ENCODE peak calls at places on chromosomes 2 and 18, in six cellular contexts. K is AG08396, P is MCF 10A, I is NCI-H2107, B is D721Med, L is endothelial cell. E is an unnamed sample.

GRCh38 chr2:181305151-181306123 is 151.7 kb upstream of the ITGA4 start:
- DNase-seq in K (no peak), P (no peak), I (no peak), B (no peak), L (no peak), E (no peak)

GRCh38 chr18:59892123-59892522 is 7.7 kb upstream of the PMAIP1 start:
- DNase-seq in K (no peak), P (no peak), I (no peak), B (no peak), L (no peak), E (no peak)

GRCh38 chr2:136714452-136714951 is 50.8 kb upstream of the THSD7B start:
- DNase-seq in K (no peak), P (no peak), I (no peak), B (no peak), L (no peak), E (no peak)

GRCh38 chr2:156434461-156435291 is 1.5 kb upstream of the GPD2 start:
- DNase-seq in K (no peak), P (no peak), I (no peak), B (no peak), L (no peak), E (no peak)

GRCh38 chr2:275457-275856 is 10.7 kb downstream of the ACP1 start:
- DNase-seq in K (no peak), P (no peak), I (no peak), B (no peak), L (no peak), E (no peak)

GRCh38 chr2:241190291-241190981 is 2.0 kb downstream of the ANO7 start:
- DNase-seq in K (peak; percentile 13), P (no peak), I (no peak), B (no peak), L (no peak), E (no peak)

GRCh38 chr2:101930019-101930418 is 61.7 kb upstream of the IL1R2 start:
- DNase-seq in K (no peak), P (no peak), I (no peak), B (no peak), L (no peak), E (no peak)

GRCh38 chr2:163756588-163756987 is 20.8 kb upstream of the FIGN start:
- DNase-seq in K (no peak), P (no peak), I (no peak), B (no peak), L (no peak), E (no peak)

GRCh38 chr2:69021727-69022126 is 8.7 kb downstream of the ANTXR1 start:
- DNase-seq in K (no peak), P (no peak), I (no peak), B (no peak), L (no peak), E (no peak)

GRCh38 chr2:74179063-74179865 is 585 bp upstream of the MOB1A start:
- DNase-seq in K (no peak), P (peak; percentile 47), I (no peak), B (no peak), L (no peak), E (no peak)

GRCh38 chr2:47050762-47051161 is 104.3 kb downstream of the STPG4 start:
- DNase-seq in K (no peak), P (no peak), I (no peak), B (no peak), L (no peak), E (no peak)

GRCh38 chr2:127569274-127570065 is 34.0 kb downstream of the MYO7B start:
- DNase-seq in K (peak; percentile 73), P (peak; percentile 84), I (no peak), B (no peak), L (no peak), E (no peak)

GRCh38 chr2:177592397-177592796 is 199.8 kb downstream of the AGPS start:
- DNase-seq in K (no peak), P (no peak), I (no peak), B (no peak), L (no peak), E (no peak)

GRCh38 chr18:14189858-14190257 is 57.6 kb upstream of the ZNF519 start:
- DNase-seq in K (no peak), P (peak; percentile 57), I (no peak), B (no peak), L (no peak), E (no peak)

GRCh38 chr2:239400000-239400831 is 604 bp downstream of the HDAC4 start:
- DNase-seq in K (no peak), P (peak; percentile 34), I (no peak), B (no peak), L (peak; percentile 27), E (no peak)

GRCh38 chr2:45946023-45946422 is 294.5 kb downstream of the PRKCE start:
- DNase-seq in K (peak; percentile 47), P (peak; percentile 27), I (no peak), B (no peak), L (no peak), E (no peak)

GRCh38 chr2:162086904-162087303 is 12.9 kb upstream of the DPP4 start:
- DNase-seq in K (no peak), P (no peak), I (no peak), B (no peak), L (no peak), E (no peak)

GRCh38 chr2:37156071-37156856 is 516 bp downstream of the EIF2AK2 start:
- DNase-seq in K (peak; percentile 68), P (peak; percentile 40), I (no peak), B (peak; percentile 29), L (peak; percentile 7), E (no peak)

E was measured in NCI-H1436.